ENCODE peak calls at places on chromosomes 12 and 14, in six cellular contexts. B is fibroblast of gingiva, W is lung, T is AML-193, S is omental fat pad, A is HFFc6. V is an unnamed sample.

GRCh38 chr12:61355105-61355504 is 905.1 kb upstream of the USP15 start:
- DNase-seq in B (no peak), W (no peak), T (no peak), S (no peak), A (no peak), V (no peak)

GRCh38 chr12:115920395-115921183 is 356.9 kb downstream of the MED13L start:
- DNase-seq in B (peak; percentile 23), W (no peak), T (no peak), S (no peak), A (peak; percentile 23), V (no peak)

GRCh38 chr14:73752297-73752992 is 38.3 kb upstream of the PNMA1 start:
- DNase-seq in B (peak; percentile 96), W (no peak), T (no peak), S (no peak), A (peak; percentile 81), V (peak; percentile 89)

GRCh38 chr12:70277973-70278372 is 34.7 kb downstream of the CNOT2 start:
- DNase-seq in B (no peak), W (no peak), T (no peak), S (no peak), A (no peak), V (no peak)

GRCh38 chr12:7856516-7856915 is 16.2 kb downstream of the SLC2A14 start:
- DNase-seq in B (no peak), W (no peak), T (no peak), S (no peak), A (no peak), V (no peak)

GRCh38 chr12:82862876-82863649 is 176.4 kb downstream of the TMTC2 start:
- DNase-seq in B (no peak), W (no peak), T (no peak), S (no peak), A (no peak), V (no peak)

GRCh38 chr12:52364901-52365489 is 2.3 kb downstream of the KRT85 start:
- DNase-seq in B (no peak), W (no peak), T (no peak), S (no peak), A (no peak), V (no peak)

GRCh38 chr12:63079791-63080395 is 71.1 kb downstream of the AVPR1A start:
- DNase-seq in B (no peak), W (no peak), T (no peak), S (no peak), A (no peak), V (no peak)

GRCh38 chr14:29235991-29236390 is 469.4 kb downstream of the FOXG1 start:
- DNase-seq in B (peak; percentile 51), W (no peak), T (no peak), S (no peak), A (no peak), V (no peak)

GRCh38 chr12:51759175-51759574 is 89.3 kb downstream of the FIGNL2 start:
- DNase-seq in B (peak; percentile 9), W (no peak), T (no peak), S (no peak), A (peak; percentile 39), V (no peak)

GRCh38 chr14:21070610-21071224 is 613 bp downstream of the ARHGEF40 start:
- DNase-seq in B (peak; percentile 63), W (no peak), T (peak; percentile 35), S (no peak), A (peak; percentile 50), V (peak; percentile 89)

GRCh38 chr12:32549675-32550079 is 129.4 kb upstream of the DNM1L start:
- DNase-seq in B (peak; percentile 60), W (no peak), T (no peak), S (no peak), A (peak; percentile 18), V (no peak)

GRCh38 chr14:103022669-103023044 is 34.7 kb downstream of the CDC42BPB start:
- DNase-seq in B (no peak), W (no peak), T (no peak), S (no peak), A (no peak), V (no peak)

GRCh38 chr14:65208548-65208947 is 106.2 kb upstream of the MAX start:
- DNase-seq in B (no peak), W (no peak), T (no peak), S (no peak), A (no peak), V (peak; percentile 82)

GRCh38 chr12:24198070-24198469 is 248.6 kb upstream of the SOX5 start:
- DNase-seq in B (no peak), W (no peak), T (no peak), S (no peak), A (no peak), V (no peak)

GRCh38 chr12:52691076-52691764 is 11.0 kb upstream of the KRT1 start:
- DNase-seq in B (no peak), W (no peak), T (no peak), S (no peak), A (no peak), V (no peak)

GRCh38 chr12:75130811-75131210 is 78.8 kb downstream of the KCNC2 start:
- DNase-seq in B (peak; percentile 6), W (no peak), T (no peak), S (no peak), A (no peak), V (no peak)

GRCh38 chr12:113039911-113040425 is 16.6 kb upstream of the DTX1 start:
- DNase-seq in B (no peak), W (no peak), T (no peak), S (no peak), A (no peak), V (no peak)

GRCh38 chr12:80271770-80272169 is 172.3 kb upstream of the PTPRQ start:
- DNase-seq in B (peak; percentile 53), W (no peak), T (no peak), S (no peak), A (no peak), V (no peak)

GRCh38 chr12:58283553-58283952 is 342.2 kb downstream of the ATP23 start:
- DNase-seq in B (no peak), W (no peak), T (no peak), S (no peak), A (no peak), V (no peak)

GRCh38 chr14:32413967-32414640 is 85.0 kb downstream of the AKAP6 start:
- DNase-seq in B (no peak), W (no peak), T (no peak), S (no peak), A (no peak), V (no peak)

GRCh38 chr12:127809236-127809635 is 457.7 kb upstream of the TMEM132C start:
- DNase-seq in B (peak; percentile 30), W (no peak), T (no peak), S (no peak), A (peak; percentile 31), V (no peak)

GRCh38 chr14:52265248-52265647 is 2.2 kb upstream of the PTGDR start:
- DNase-seq in B (no peak), W (no peak), T (peak; percentile 76), S (no peak), A (no peak), V (no peak)

GRCh38 chr12:50637870-50638481 is 125.9 kb upstream of the ATF1 start:
- DNase-seq in B (peak; percentile 48), W (no peak), T (peak; percentile 64), S (no peak), A (peak; percentile 55), V (no peak)

GRCh38 chr12:54579696-54580333 is 8.6 kb downstream of the PPP1R1A start:
- DNase-seq in B (peak; percentile 66), W (peak; percentile 83), T (peak; percentile 61), S (peak; percentile 93), A (peak; percentile 64), V (peak; percentile 85)

GRCh38 chr12:106097011-106097410 is 41.7 kb downstream of the NUAK1 start:
- DNase-seq in B (no peak), W (no peak), T (no peak), S (no peak), A (no peak), V (no peak)

GRCh38 chr14:71733210-71733883 is 198.9 kb upstream of the RGS6 start:
- DNase-seq in B (peak; percentile 36), W (no peak), T (no peak), S (no peak), A (peak; percentile 71), V (no peak)

GRCh38 chr12:27425306-27425705 is 21.2 kb upstream of the SMCO2 start:
- DNase-seq in B (no peak), W (no peak), T (no peak), S (no peak), A (no peak), V (no peak)

V was measured in lower leg skin.